ENCODE peak calls at places on chromosomes 7 and 10, in six cellular contexts. One of them, this sample, is unnamed.

GRCh38 chr10:87092861-87093460 is 1.7 kb downstream of the GLUD1 start:
- DNase-seq in stimulated activated CD4-positive, alpha-beta T cell treated with anti-CD3 and anti-CD28 coated beads, Interleukin-1b, Interleukin-23, amount 100 ng/mL, for 4 hours: no peak
- DNase-seq in GDM1: peak; percentile 7
- DNase-seq in EL: peak; percentile 51
- DNase-seq in uterus: no peak
- DNase-seq in MV-4-11: peak; percentile 25
- DNase-seq in this sample: no peak

GRCh38 chr10:43237128-43237527 is 29.7 kb downstream of the RASGEF1A start:
- DNase-seq in stimulated activated CD4-positive, alpha-beta T cell treated with anti-CD3 and anti-CD28 coated beads, Interleukin-1b, Interleukin-23, amount 100 ng/mL, for 4 hours: no peak
- DNase-seq in GDM1: no peak
- DNase-seq in EL: no peak
- DNase-seq in uterus: no peak
- DNase-seq in MV-4-11: no peak
- DNase-seq in this sample: no peak

GRCh38 chr10:123391275-123392028 is 237.2 kb downstream of the BUB3 start:
- DNase-seq in stimulated activated CD4-positive, alpha-beta T cell treated with anti-CD3 and anti-CD28 coated beads, Interleukin-1b, Interleukin-23, amount 100 ng/mL, for 4 hours: no peak
- DNase-seq in GDM1: no peak
- DNase-seq in EL: no peak
- DNase-seq in uterus: no peak
- DNase-seq in MV-4-11: peak; percentile 22
- DNase-seq in this sample: no peak

GRCh38 chr10:132883391-132883881 is 58.9 kb downstream of the CFAP46 start:
- DNase-seq in stimulated activated CD4-positive, alpha-beta T cell treated with anti-CD3 and anti-CD28 coated beads, Interleukin-1b, Interleukin-23, amount 100 ng/mL, for 4 hours: no peak
- DNase-seq in GDM1: no peak
- DNase-seq in EL: peak; percentile 13
- DNase-seq in uterus: no peak
- DNase-seq in MV-4-11: no peak
- DNase-seq in this sample: no peak

GRCh38 chr10:31095677-31096076 is 64.0 kb upstream of the ZNF438 start:
- DNase-seq in stimulated activated CD4-positive, alpha-beta T cell treated with anti-CD3 and anti-CD28 coated beads, Interleukin-1b, Interleukin-23, amount 100 ng/mL, for 4 hours: no peak
- DNase-seq in GDM1: no peak
- DNase-seq in EL: no peak
- DNase-seq in uterus: no peak
- DNase-seq in MV-4-11: no peak
- DNase-seq in this sample: no peak

GRCh38 chr10:8365935-8366911 is 311.7 kb downstream of the GATA3 start:
- DNase-seq in stimulated activated CD4-positive, alpha-beta T cell treated with anti-CD3 and anti-CD28 coated beads, Interleukin-1b, Interleukin-23, amount 100 ng/mL, for 4 hours: peak; percentile 26
- DNase-seq in GDM1: no peak
- DNase-seq in EL: peak; percentile 47
- DNase-seq in uterus: no peak
- DNase-seq in MV-4-11: no peak
- DNase-seq in this sample: no peak

GRCh38 chr7:138656952-138657351 is 44.2 kb downstream of the SVOPL start:
- DNase-seq in stimulated activated CD4-positive, alpha-beta T cell treated with anti-CD3 and anti-CD28 coated beads, Interleukin-1b, Interleukin-23, amount 100 ng/mL, for 4 hours: no peak
- DNase-seq in GDM1: no peak
- DNase-seq in EL: no peak
- DNase-seq in uterus: no peak
- DNase-seq in MV-4-11: no peak
- DNase-seq in this sample: no peak

GRCh38 chr10:97185326-97186058 is at the start of gene SLIT1:
- DNase-seq in stimulated activated CD4-positive, alpha-beta T cell treated with anti-CD3 and anti-CD28 coated beads, Interleukin-1b, Interleukin-23, amount 100 ng/mL, for 4 hours: no peak
- DNase-seq in GDM1: no peak
- DNase-seq in EL: no peak
- DNase-seq in uterus: no peak
- DNase-seq in MV-4-11: no peak
- DNase-seq in this sample: no peak

GRCh38 chr7:22361795-22362194 is 4.8 kb upstream of the RAPGEF5 start:
- DNase-seq in stimulated activated CD4-positive, alpha-beta T cell treated with anti-CD3 and anti-CD28 coated beads, Interleukin-1b, Interleukin-23, amount 100 ng/mL, for 4 hours: no peak
- DNase-seq in GDM1: no peak
- DNase-seq in EL: peak; percentile 15
- DNase-seq in uterus: no peak
- DNase-seq in MV-4-11: no peak
- DNase-seq in this sample: no peak

GRCh38 chr7:137475966-137476365 is 132.4 kb upstream of the PTN start:
- DNase-seq in stimulated activated CD4-positive, alpha-beta T cell treated with anti-CD3 and anti-CD28 coated beads, Interleukin-1b, Interleukin-23, amount 100 ng/mL, for 4 hours: no peak
- DNase-seq in GDM1: no peak
- DNase-seq in EL: no peak
- DNase-seq in uterus: no peak
- DNase-seq in MV-4-11: no peak
- DNase-seq in this sample: no peak

GRCh38 chr10:103983367-103983911 is 16.5 kb downstream of the SLK start:
- DNase-seq in stimulated activated CD4-positive, alpha-beta T cell treated with anti-CD3 and anti-CD28 coated beads, Interleukin-1b, Interleukin-23, amount 100 ng/mL, for 4 hours: no peak
- DNase-seq in GDM1: peak; percentile 50
- DNase-seq in EL: no peak
- DNase-seq in uterus: no peak
- DNase-seq in MV-4-11: no peak
- DNase-seq in this sample: peak; percentile 56

GRCh38 chr7:108503112-108504026 is 22.6 kb downstream of the PNPLA8 start:
- DNase-seq in stimulated activated CD4-positive, alpha-beta T cell treated with anti-CD3 and anti-CD28 coated beads, Interleukin-1b, Interleukin-23, amount 100 ng/mL, for 4 hours: no peak
- DNase-seq in GDM1: no peak
- DNase-seq in EL: peak; percentile 3
- DNase-seq in uterus: no peak
- DNase-seq in MV-4-11: no peak
- DNase-seq in this sample: peak; percentile 5

GRCh38 chr10:127474501-127474900 is 74.6 kb upstream of the NPS start:
- DNase-seq in stimulated activated CD4-positive, alpha-beta T cell treated with anti-CD3 and anti-CD28 coated beads, Interleukin-1b, Interleukin-23, amount 100 ng/mL, for 4 hours: no peak
- DNase-seq in GDM1: no peak
- DNase-seq in EL: no peak
- DNase-seq in uterus: no peak
- DNase-seq in MV-4-11: no peak
- DNase-seq in this sample: no peak

GRCh38 chr7:95501261-95501816 is 15.6 kb downstream of the ASB4 start:
- DNase-seq in stimulated activated CD4-positive, alpha-beta T cell treated with anti-CD3 and anti-CD28 coated beads, Interleukin-1b, Interleukin-23, amount 100 ng/mL, for 4 hours: no peak
- DNase-seq in GDM1: no peak
- DNase-seq in EL: peak; percentile 34
- DNase-seq in uterus: no peak
- DNase-seq in MV-4-11: no peak
- DNase-seq in this sample: peak; percentile 96

GRCh38 chr7:64905547-64905946 is 2.5 kb downstream of the ZNF273 start:
- DNase-seq in stimulated activated CD4-positive, alpha-beta T cell treated with anti-CD3 and anti-CD28 coated beads, Interleukin-1b, Interleukin-23, amount 100 ng/mL, for 4 hours: no peak
- DNase-seq in GDM1: no peak
- DNase-seq in EL: no peak
- DNase-seq in uterus: no peak
- DNase-seq in MV-4-11: no peak
- DNase-seq in this sample: no peak

GRCh38 chr10:128945398-128945797 is 521.6 kb upstream of the MGMT start:
- DNase-seq in stimulated activated CD4-positive, alpha-beta T cell treated with anti-CD3 and anti-CD28 coated beads, Interleukin-1b, Interleukin-23, amount 100 ng/mL, for 4 hours: no peak
- DNase-seq in GDM1: no peak
- DNase-seq in EL: no peak
- DNase-seq in uterus: no peak
- DNase-seq in MV-4-11: no peak
- DNase-seq in this sample: no peak

GRCh38 chr7:70693300-70693689 is 438.6 kb upstream of the GALNT17 start:
- DNase-seq in stimulated activated CD4-positive, alpha-beta T cell treated with anti-CD3 and anti-CD28 coated beads, Interleukin-1b, Interleukin-23, amount 100 ng/mL, for 4 hours: no peak
- DNase-seq in GDM1: no peak
- DNase-seq in EL: no peak
- DNase-seq in uterus: no peak
- DNase-seq in MV-4-11: no peak
- DNase-seq in this sample: no peak

GRCh38 chr10:69644658-69645295 is 14.7 kb downstream of the FAM241B start:
- DNase-seq in stimulated activated CD4-positive, alpha-beta T cell treated with anti-CD3 and anti-CD28 coated beads, Interleukin-1b, Interleukin-23, amount 100 ng/mL, for 4 hours: peak; percentile 24
- DNase-seq in GDM1: peak; percentile 21
- DNase-seq in EL: peak; percentile 65
- DNase-seq in uterus: peak; percentile 38
- DNase-seq in MV-4-11: peak; percentile 33
- DNase-seq in this sample: no peak

GRCh38 chr7:1427064-1427657 is 32.1 kb downstream of the MICALL2 start:
- DNase-seq in stimulated activated CD4-positive, alpha-beta T cell treated with anti-CD3 and anti-CD28 coated beads, Interleukin-1b, Interleukin-23, amount 100 ng/mL, for 4 hours: no peak
- DNase-seq in GDM1: no peak
- DNase-seq in EL: no peak
- DNase-seq in uterus: no peak
- DNase-seq in MV-4-11: no peak
- DNase-seq in this sample: no peak

GRCh38 chr10:69856601-69857166 is 55.0 kb downstream of the COL13A1 start:
- DNase-seq in stimulated activated CD4-positive, alpha-beta T cell treated with anti-CD3 and anti-CD28 coated beads, Interleukin-1b, Interleukin-23, amount 100 ng/mL, for 4 hours: no peak
- DNase-seq in GDM1: no peak
- DNase-seq in EL: no peak
- DNase-seq in uterus: no peak
- DNase-seq in MV-4-11: no peak
- DNase-seq in this sample: no peak

GRCh38 chr10:114498413-114499111 is 94.3 kb upstream of the AFAP1L2 start:
- DNase-seq in stimulated activated CD4-positive, alpha-beta T cell treated with anti-CD3 and anti-CD28 coated beads, Interleukin-1b, Interleukin-23, amount 100 ng/mL, for 4 hours: no peak
- DNase-seq in GDM1: peak; percentile 21
- DNase-seq in EL: no peak
- DNase-seq in uterus: no peak
- DNase-seq in MV-4-11: no peak
- DNase-seq in this sample: no peak

GRCh38 chr7:107708956-107709355 is 35.0 kb upstream of the CBLL1 start:
- DNase-seq in stimulated activated CD4-positive, alpha-beta T cell treated with anti-CD3 and anti-CD28 coated beads, Interleukin-1b, Interleukin-23, amount 100 ng/mL, for 4 hours: no peak
- DNase-seq in GDM1: no peak
- DNase-seq in EL: no peak
- DNase-seq in uterus: no peak
- DNase-seq in MV-4-11: no peak
- DNase-seq in this sample: no peak

GRCh38 chr7:55133630-55134392 is 115.0 kb downstream of the EGFR start:
- DNase-seq in stimulated activated CD4-positive, alpha-beta T cell treated with anti-CD3 and anti-CD28 coated beads, Interleukin-1b, Interleukin-23, amount 100 ng/mL, for 4 hours: no peak
- DNase-seq in GDM1: no peak
- DNase-seq in EL: peak; percentile 99
- DNase-seq in uterus: no peak
- DNase-seq in MV-4-11: no peak
- DNase-seq in this sample: no peak

GRCh38 chr7:48875300-48875916 is 48.9 kb upstream of the CDC14C start:
- DNase-seq in stimulated activated CD4-positive, alpha-beta T cell treated with anti-CD3 and anti-CD28 coated beads, Interleukin-1b, Interleukin-23, amount 100 ng/mL, for 4 hours: no peak
- DNase-seq in GDM1: no peak
- DNase-seq in EL: no peak
- DNase-seq in uterus: no peak
- DNase-seq in MV-4-11: no peak
- DNase-seq in this sample: no peak